ENCODE peak calls at places on chromosome 16, in five cellular contexts. I, Y, T, S and E are unnamed samples.

GRCh38 chr16:89404561-89404960 is 85.8 kb downstream of the ANKRD11 start:
- DNase-seq in S (no peak), Y (no peak), I (no peak), T (no peak), E (no peak)

GRCh38 chr16:84979516-84979915 is 31.8 kb downstream of the ZDHHC7 start:
- DNase-seq in I (no peak), S (no peak), T (no peak), Y (no peak), E (no peak)

GRCh38 chr16:30085247-30085646 is 6.5 kb downstream of the TBX6 start:
- DNase-seq in I (no peak), T (no peak), Y (no peak), S (no peak), E (no peak)

GRCh38 chr16:50602531-50603205 is 54.5 kb downstream of the NKD1 start:
- DNase-seq in T (no peak), I (no peak), S (peak; percentile 70), Y (peak; percentile 61), E (peak; percentile 34)

GRCh38 chr16:17129971-17130370 is 340.8 kb downstream of the XYLT1 start:
- DNase-seq in S (no peak), T (no peak), I (no peak), Y (no peak), E (no peak)

GRCh38 chr16:30406911-30407793 is at the start of gene ZNF771:
- DNase-seq in I (peak; percentile 93), S (peak; percentile 98), Y (peak; percentile 75), T (peak; percentile 18), E (peak; percentile 70)

GRCh38 chr16:12171206-12171605 is 194.7 kb downstream of the SNX29 start:
- DNase-seq in T (no peak), Y (no peak), S (no peak), I (no peak), E (no peak)

GRCh38 chr16:86510465-86511261 is at the start of gene FOXF1:
- DNase-seq in S (no peak), Y (no peak), T (no peak), I (no peak), E (no peak)

GRCh38 chr16:1708768-1709180 is 2.8 kb downstream of the MAPK8IP3 start:
- DNase-seq in T (no peak), Y (peak; percentile 48), I (no peak), S (no peak), E (no peak)

GRCh38 chr16:4936991-4937781 is at the start of gene PPL:
- DNase-seq in Y (no peak), I (no peak), T (no peak), S (peak; percentile 94), E (no peak)